ENCODE peak calls at places on chromosomes 3 and 15, in ten cellular contexts. M, W, C, E, K, U, G, J, Z and H are unnamed samples.

GRCh38 chr3:38725726-38726410 is 76.4 kb upstream of the SCN5A start:
- DNase-seq in M (no peak), W (no peak), C (no peak), E (peak; percentile 3), K (no peak), U (peak; percentile 87), G (no peak), J (no peak), Z (no peak), H (no peak)

GRCh38 chr15:75455982-75456531 is 4.6 kb upstream of the SIN3A start:
- DNase-seq in M (no peak), W (no peak), C (no peak), E (peak; percentile 83), K (peak; percentile 40), U (peak; percentile 44), G (peak; percentile 64), J (no peak), Z (peak; percentile 84), H (peak; percentile 58)

GRCh38 chr3:152360966-152361365 is 92.2 kb downstream of the MBNL1 start:
- DNase-seq in M (no peak), W (no peak), C (no peak), E (no peak), K (no peak), U (no peak), G (no peak), J (no peak), Z (no peak), H (no peak)

GRCh38 chr3:162544246-162544645 is 1047.6 kb downstream of the OTOL1 start:
- DNase-seq in M (no peak), W (no peak), C (no peak), E (no peak), K (no peak), U (no peak), G (no peak), J (no peak), Z (no peak), H (no peak)

GRCh38 chr15:68106656-68107055 is 52.5 kb downstream of the PIAS1 start:
- DNase-seq in M (no peak), W (no peak), C (no peak), E (no peak), K (peak; percentile 9), U (no peak), G (no peak), J (no peak), Z (no peak), H (no peak)

GRCh38 chr15:59701880-59702279 is 12.8 kb upstream of the BNIP2 start:
- DNase-seq in M (no peak), W (no peak), C (peak; percentile 48), E (no peak), K (no peak), U (no peak), G (no peak), J (no peak), Z (peak; percentile 40), H (no peak)

GRCh38 chr3:131526801-131527347 is 24.1 kb upstream of the MRPL3 start:
- DNase-seq in M (no peak), W (no peak), C (no peak), E (no peak), K (peak; percentile 32), U (peak; percentile 71), G (no peak), J (peak; percentile 26), Z (peak; percentile 45), H (no peak)

GRCh38 chr3:72724070-72724469 is 124.2 kb downstream of the SHQ1 start:
- DNase-seq in M (no peak), W (no peak), C (no peak), E (peak; percentile 97), K (no peak), U (no peak), G (no peak), J (no peak), Z (peak; percentile 96), H (no peak)

GRCh38 chr3:138284957-138285477 is 44.6 kb downstream of the NME9 start:
- DNase-seq in M (no peak), W (no peak), C (no peak), E (no peak), K (no peak), U (no peak), G (no peak), J (no peak), Z (peak; percentile 14), H (no peak)

GRCh38 chr15:58021332-58022230 is 43.9 kb downstream of the ALDH1A2 start:
- DNase-seq in M (no peak), W (no peak), C (no peak), E (no peak), K (no peak), U (no peak), G (no peak), J (no peak), Z (no peak), H (no peak)

GRCh38 chr15:49223536-49224274 is 53.7 kb downstream of the GALK2 start:
- DNase-seq in M (no peak), W (no peak), C (no peak), E (no peak), K (no peak), U (no peak), G (no peak), J (no peak), Z (no peak), H (no peak)

GRCh38 chr15:41512512-41513281 is 930 bp downstream of the LTK start:
- DNase-seq in M (peak; percentile 52), W (no peak), C (no peak), E (no peak), K (no peak), U (no peak), G (peak; percentile 61), J (peak; percentile 63), Z (no peak), H (peak; percentile 60)

GRCh38 chr3:135013206-135013605 is 218.1 kb downstream of the EPHB1 start:
- DNase-seq in M (no peak), W (no peak), C (no peak), E (no peak), K (no peak), U (no peak), G (no peak), J (no peak), Z (no peak), H (no peak)

GRCh38 chr3:181710581-181711255 is 1.0 kb upstream of the SOX2 start:
- DNase-seq in M (no peak), W (no peak), C (no peak), E (no peak), K (no peak), U (no peak), G (no peak), J (peak; percentile 48), Z (no peak), H (no peak)

DNA sequence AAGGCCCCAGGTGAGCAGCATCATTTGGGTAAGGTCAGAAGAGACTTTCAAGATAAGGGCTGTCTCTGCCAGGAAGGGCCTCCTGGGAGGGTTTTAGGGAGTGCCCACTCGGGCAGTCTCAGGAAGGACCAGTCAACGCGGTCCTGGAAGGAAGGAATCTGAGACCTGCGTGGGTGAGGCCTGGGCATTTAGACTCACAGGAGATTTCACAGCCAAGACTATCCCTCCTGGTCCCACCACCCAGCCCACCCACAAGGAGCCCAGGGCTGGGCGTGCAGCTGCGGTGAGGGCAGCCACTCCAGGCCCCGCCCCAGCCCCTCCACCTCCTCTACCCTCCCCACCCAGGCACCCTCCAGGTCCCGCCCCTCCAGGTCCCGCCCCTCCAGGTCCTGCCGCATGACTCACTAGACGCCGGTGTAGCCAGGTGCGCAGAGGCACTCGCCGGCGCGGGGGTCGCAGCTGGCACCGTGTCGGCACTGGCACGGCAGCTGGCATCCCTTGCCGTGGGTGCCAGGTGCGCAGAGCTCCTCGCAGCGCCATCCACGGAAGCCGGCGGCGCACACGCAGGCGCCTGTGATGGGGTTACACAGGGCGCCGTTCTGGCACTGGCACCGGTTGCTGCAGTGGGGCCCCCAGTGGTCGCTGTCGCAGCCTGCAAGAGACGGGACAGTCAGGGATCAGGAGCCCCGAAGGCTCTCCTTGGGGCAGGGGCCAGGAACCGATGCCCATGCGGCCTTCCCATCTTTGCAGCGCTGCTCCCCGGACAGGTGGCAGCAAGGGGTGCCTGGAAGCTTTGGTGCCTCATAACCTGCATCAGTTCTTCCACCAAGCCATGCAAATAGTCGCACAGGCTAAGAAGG is 112.8 kb downstream of the RAB11A start:
- DNase-seq in M (peak; percentile 58), W (no peak), C (no peak), E (peak; percentile 33), K (peak; percentile 18), U (no peak), G (peak; percentile 65), J (peak; percentile 70), Z (peak; percentile 59), H (peak; percentile 73)
- TF ChIP-seq CTCF in M (no peak), W (no peak), C (peak; percentile 28), E (no peak), K (peak; percentile 56), U (no peak), G (peak; percentile 13), J (peak; percentile 66), Z (no peak), H (peak; percentile 50)

GRCh38 chr3:25292604-25293003 is 135.5 kb upstream of the RARB start:
- DNase-seq in M (no peak), W (no peak), C (no peak), E (peak; percentile 83), K (no peak), U (no peak), G (no peak), J (no peak), Z (peak; percentile 87), H (no peak)
- TF ChIP-seq CTCF in M (no peak), W (no peak), C (no peak), E (no peak), K (no peak), U (no peak), G (no peak), J (no peak), Z (no peak), H (no peak)

GRCh38 chr15:55281517-55282227 is 7.9 kb downstream of the RAB27A start:
- DNase-seq in M (no peak), W (no peak), C (no peak), E (no peak), K (no peak), U (no peak), G (no peak), J (no peak), Z (no peak), H (no peak)
- TF ChIP-seq CTCF in M (no peak), W (no peak), C (no peak), E (no peak), K (no peak), U (no peak), G (no peak), J (no peak), Z (no peak), H (no peak)

DNA sequence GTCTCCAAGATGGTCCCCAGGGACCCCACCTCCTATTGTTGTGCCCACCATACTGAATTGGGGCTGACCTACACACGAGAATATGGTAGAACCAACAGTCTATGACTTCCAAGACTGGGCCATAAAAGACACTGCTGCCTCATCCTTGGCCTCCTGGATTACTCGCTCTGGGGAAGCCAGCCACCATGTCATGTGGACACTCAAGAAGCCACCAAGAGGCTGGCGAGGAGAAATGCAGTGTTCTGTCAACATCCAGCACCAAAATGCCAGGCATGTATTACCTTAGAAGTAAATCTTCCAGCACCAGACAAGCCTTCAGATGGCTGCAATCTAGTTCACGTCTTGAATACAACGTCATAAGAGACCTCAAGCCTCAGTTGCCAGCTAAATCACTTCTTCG is 17.1 kb upstream of the TPM1 start:
- DNase-seq in M (no peak), W (no peak), C (no peak), E (no peak), K (no peak), U (no peak), G (no peak), J (no peak), Z (no peak), H (no peak)
- TF ChIP-seq CTCF in M (no peak), W (no peak), C (no peak), E (no peak), K (no peak), U (no peak), G (no peak), J (no peak), Z (no peak), H (no peak)